ENCODE peak calls at places on chromosomes 5 and 9, in four cellular contexts. One of them, this sample, is unnamed. For H3K4me1, the result is how much of the 10 kb centered on the place peaks cover.

GRCh38 chr5:1325870-1326546 is 18.9 kb downstream of the CLPTM1L start:
- DNase-seq in GM23248: peak
- DNase-seq in neuronal stem cell: no peak
- DNase-seq in SK-N-SH: no peak
- DNase-seq in this sample: no peak

GRCh38 chr5:132437604-132438275 is 52.8 kb downstream of the IRF1 start:
- DNase-seq in neuronal stem cell: no peak
- DNase-seq in SK-N-SH: no peak
- DNase-seq in GM23248: peak
- DNase-seq in this sample: peak

GRCh38 chr5:142283304-142283703 is 41.5 kb downstream of the SPRY4 start:
- DNase-seq in neuronal stem cell: no peak
- DNase-seq in GM23248: no peak
- DNase-seq in SK-N-SH: no peak
- DNase-seq in this sample: no peak

GRCh38 chr5:75601996-75602395 is 9.3 kb upstream of the ANKDD1B start:
- DNase-seq in GM23248: peak
- DNase-seq in neuronal stem cell: no peak
- DNase-seq in SK-N-SH: no peak
- DNase-seq in this sample: no peak

GRCh38 chr5:158175664-158176507 is 316.9 kb upstream of the CLINT1 start:
- DNase-seq in GM23248: peak
- DNase-seq in neuronal stem cell: no peak
- DNase-seq in SK-N-SH: peak
- DNase-seq in this sample: peak

GRCh38 chr5:42108468-42108867 is 183.4 kb downstream of the FBXO4 start:
- DNase-seq in neuronal stem cell: no peak
- DNase-seq in GM23248: no peak
- DNase-seq in SK-N-SH: no peak
- DNase-seq in this sample: no peak

GRCh38 chr5:54309751-54310432 is 481 bp downstream of the ARL15 start:
- DNase-seq in SK-N-SH: no peak
- DNase-seq in GM23248: peak
- DNase-seq in neuronal stem cell: peak
- DNase-seq in this sample: peak

GRCh38 chr5:171137768-171138540 is 171.1 kb upstream of the TLX3 start:
- DNase-seq in SK-N-SH: no peak
- DNase-seq in GM23248: peak
- DNase-seq in neuronal stem cell: no peak
- DNase-seq in this sample: no peak

GRCh38 chr9:94625835-94626234 is 13.5 kb downstream of the FBP1 start:
- DNase-seq in neuronal stem cell: no peak
- DNase-seq in SK-N-SH: no peak
- DNase-seq in GM23248: no peak
- DNase-seq in this sample: no peak

GRCh38 chr9:81776390-81776789 is 87.0 kb upstream of the TLE1 start:
- DNase-seq in neuronal stem cell: no peak
- DNase-seq in SK-N-SH: peak
- DNase-seq in GM23248: no peak
- DNase-seq in this sample: no peak

GRCh38 chr9:136724772-136725171 is 12.4 kb downstream of the DIPK1B start:
- DNase-seq in GM23248: no peak
- DNase-seq in SK-N-SH: no peak
- DNase-seq in neuronal stem cell: no peak
- DNase-seq in this sample: no peak

GRCh38 chr9:131965101-131965500 is 114.6 kb downstream of the MED27 start:
- DNase-seq in SK-N-SH: no peak
- DNase-seq in neuronal stem cell: no peak
- DNase-seq in GM23248: no peak
- DNase-seq in this sample: no peak

GRCh38 chr9:112028242-112029221 is 131.9 kb downstream of the UGCG start:
- DNase-seq in neuronal stem cell: no peak
- DNase-seq in GM23248: no peak
- DNase-seq in SK-N-SH: no peak
- DNase-seq in this sample: no peak

GRCh38 chr9:8188720-8189407 is 389.3 kb upstream of the DMAC1 start:
- DNase-seq in GM23248: no peak
- DNase-seq in SK-N-SH: peak
- DNase-seq in neuronal stem cell: no peak
- DNase-seq in this sample: peak

GRCh38 chr9:86185872-86186271 is 73.6 kb downstream of the C9orf153 start:
- DNase-seq in SK-N-SH: no peak
- DNase-seq in neuronal stem cell: no peak
- DNase-seq in GM23248: peak
- DNase-seq in this sample: no peak

GRCh38 chr5:138610468-138611294 is 35.5 kb upstream of the HSPA9 start:
- DNase-seq in GM23248: peak
- DNase-seq in neuronal stem cell: no peak
- DNase-seq in SK-N-SH: peak
- DNase-seq in this sample: peak

GRCh38 chr9:36870960-36871359 is 163.1 kb downstream of the PAX5 start:
- DNase-seq in SK-N-SH: no peak
- DNase-seq in neuronal stem cell: no peak
- DNase-seq in GM23248: no peak
- DNase-seq in this sample: no peak

GRCh38 chr5:143924311-143924710 is 112.3 kb downstream of the HMHB1 start:
- DNase-seq in SK-N-SH: no peak
- DNase-seq in GM23248: peak
- DNase-seq in neuronal stem cell: no peak
- DNase-seq in this sample: no peak

GRCh38 chr5:120035181-120035580 is 405.8 kb downstream of the FAM170A start:
- DNase-seq in SK-N-SH: no peak
- DNase-seq in neuronal stem cell: no peak
- DNase-seq in GM23248: no peak
- DNase-seq in this sample: no peak

GRCh38 chr5:171601266-171601881 is 181.9 kb downstream of the FGF18 start:
- DNase-seq in SK-N-SH: no peak
- DNase-seq in neuronal stem cell: no peak
- DNase-seq in GM23248: no peak
- DNase-seq in this sample: no peak

GRCh38 chr5:38536968-38537367 is 19.5 kb downstream of the LIFR start:
- DNase-seq in SK-N-SH: no peak
- DNase-seq in GM23248: no peak
- DNase-seq in neuronal stem cell: no peak
- DNase-seq in this sample: no peak

GRCh38 chr9:98168153-98168780 is 24.2 kb downstream of the CORO2A start:
- DNase-seq in neuronal stem cell: no peak
- DNase-seq in GM23248: no peak
- DNase-seq in SK-N-SH: no peak
- DNase-seq in this sample: no peak

GRCh38 chr5:83527722-83528438 is 56.3 kb downstream of the VCAN start:
- DNase-seq in GM23248: no peak
- DNase-seq in SK-N-SH: no peak
- DNase-seq in neuronal stem cell: no peak
- DNase-seq in this sample: no peak

GRCh38 chr9:136944094-136944518 is 432 bp downstream of the FBXW5 start:
- DNase-seq in GM23248: peak
- DNase-seq in neuronal stem cell: no peak
- DNase-seq in SK-N-SH: peak
- DNase-seq in this sample: peak

GRCh38 chr9:79661279-79661678 is 89.5 kb downstream of the TLE4 start:
- DNase-seq in GM23248: no peak
- DNase-seq in SK-N-SH: no peak
- DNase-seq in neuronal stem cell: no peak
- DNase-seq in this sample: no peak

GRCh38 chr9:109401990-109402318 is 81.1 kb upstream of the EPB41L4B start:
- DNase-seq in GM23248: no peak
- DNase-seq in SK-N-SH: no peak
- DNase-seq in neuronal stem cell: no peak
- DNase-seq in this sample: no peak

GRCh38 chr5:132334812-132335211 is 34.7 kb upstream of the SLC22A5 start:
- DNase-seq in GM23248: no peak
- DNase-seq in SK-N-SH: no peak
- DNase-seq in neuronal stem cell: no peak
- DNase-seq in this sample: no peak

GRCh38 chr9:132168347-132168746 is 6.5 kb downstream of the NTNG2 start:
- DNase-seq in GM23248: no peak
- DNase-seq in SK-N-SH: peak
- DNase-seq in neuronal stem cell: no peak
- DNase-seq in this sample: no peak

GRCh38 chr5:107456281-107456715 is 214.4 kb downstream of the EFNA5 start:
- DNase-seq in neuronal stem cell: no peak
- DNase-seq in SK-N-SH: no peak
- DNase-seq in GM23248: no peak
- DNase-seq in this sample: no peak

GRCh38 chr5:77957-78804 is 13.8 kb upstream of the PLEKHG4B start:
- DNase-seq in neuronal stem cell: peak
- DNase-seq in SK-N-SH: peak
- DNase-seq in GM23248: peak
- DNase-seq in this sample: no peak

GRCh38 chr9:118236625-118237024 is 532.4 kb downstream of the TLR4 start:
- DNase-seq in neuronal stem cell: no peak
- DNase-seq in SK-N-SH: no peak
- DNase-seq in GM23248: no peak
- DNase-seq in this sample: no peak

GRCh38 chr5:10885026-10885425 is 124.0 kb upstream of the DAP start:
- DNase-seq in SK-N-SH: no peak
- DNase-seq in neuronal stem cell: no peak
- DNase-seq in GM23248: peak
- DNase-seq in this sample: no peak

GRCh38 chr9:134366223-134367031 is 40.2 kb downstream of the RXRA start:
- DNase-seq in SK-N-SH: peak
- DNase-seq in neuronal stem cell: no peak
- DNase-seq in GM23248: peak
- DNase-seq in this sample: peak
- H3K4me1 ChIP-seq in SK-N-SH: half or more
- H3K4me1 ChIP-seq in neuronal stem cell: under half
- H3K4me1 ChIP-seq in GM23248: under half
- H3K4me1 ChIP-seq in this sample: half or more

DNA sequence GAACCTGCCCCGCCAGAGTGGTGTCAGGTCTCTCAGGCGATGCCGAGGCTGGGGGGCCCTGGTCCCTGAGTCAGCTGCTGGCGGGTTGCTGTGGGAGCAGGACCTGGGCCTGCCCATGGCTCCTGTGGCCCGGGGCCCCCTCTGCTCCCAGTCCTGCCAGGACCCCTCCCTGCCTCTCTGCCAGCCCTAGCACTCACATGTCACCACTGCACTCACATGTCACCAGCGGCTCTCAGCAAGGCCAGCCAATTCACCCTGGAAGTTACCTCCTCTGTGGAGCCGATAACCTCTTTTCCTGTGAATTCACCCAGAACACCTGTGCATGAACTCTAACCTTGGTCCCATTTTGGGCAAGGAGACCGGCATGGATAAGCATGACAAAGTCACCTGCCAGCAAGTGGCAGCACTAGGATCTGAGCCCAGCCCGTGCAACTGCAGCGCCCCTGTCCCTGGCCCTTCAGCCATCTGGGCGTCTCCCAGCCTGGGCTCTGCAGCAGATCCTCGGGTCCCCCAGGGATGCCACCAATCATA is 170.2 kb downstream of the GAPVD1 start:
- DNase-seq in neuronal stem cell: no peak
- DNase-seq in GM23248: no peak
- DNase-seq in SK-N-SH: peak
- DNase-seq in this sample: no peak
- H2AFZ ChIP-seq in neuronal stem cell: no peak
- H2AFZ ChIP-seq in GM23248: no peak
- H2AFZ ChIP-seq in SK-N-SH: no peak
- H2AFZ ChIP-seq in this sample: no peak

GRCh38 chr5:127295454-127295853 is 4.9 kb downstream of the MEGF10 start:
- DNase-seq in GM23248: no peak
- DNase-seq in neuronal stem cell: no peak
- DNase-seq in SK-N-SH: no peak
- DNase-seq in this sample: no peak

GRCh38 chr5:127296321-127296720 is 5.7 kb downstream of the MEGF10 start:
- DNase-seq in neuronal stem cell: no peak
- DNase-seq in GM23248: peak
- DNase-seq in SK-N-SH: no peak
- DNase-seq in this sample: no peak

GRCh38 chr5:127292030-127292735 is 1.6 kb downstream of the MEGF10 start:
- DNase-seq in GM23248: no peak
- DNase-seq in SK-N-SH: no peak
- DNase-seq in neuronal stem cell: no peak
- DNase-seq in this sample: no peak

GRCh38 chr5:127293373-127293772 is 2.8 kb downstream of the MEGF10 start:
- DNase-seq in GM23248: no peak
- DNase-seq in SK-N-SH: no peak
- DNase-seq in neuronal stem cell: no peak
- DNase-seq in this sample: no peak

DNA sequence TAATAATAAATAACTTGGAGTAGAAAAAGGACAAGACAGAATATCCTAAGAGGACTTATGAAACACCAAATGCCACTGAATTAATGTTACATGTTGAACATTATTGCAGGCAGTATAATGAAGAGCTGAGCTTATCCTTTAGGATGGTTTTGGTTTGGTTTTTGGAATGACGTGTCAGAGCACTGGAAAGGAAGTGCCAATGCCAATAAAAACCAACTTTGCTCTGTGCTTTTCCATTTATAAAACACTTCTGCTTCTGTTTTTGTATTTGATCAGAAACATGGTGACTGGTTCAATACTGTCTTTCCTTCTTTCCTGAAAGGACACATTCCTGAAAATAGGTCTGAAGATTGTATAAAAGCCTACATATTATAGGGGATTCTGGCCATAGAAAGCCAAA is 4.2 kb downstream of the MEGF10 start:
- DNase-seq in SK-N-SH: no peak
- DNase-seq in neuronal stem cell: no peak
- DNase-seq in GM23248: no peak
- DNase-seq in this sample: no peak
- H3K4me1 ChIP-seq in SK-N-SH: under half
- H3K4me1 ChIP-seq in neuronal stem cell: under half
- H3K4me1 ChIP-seq in GM23248: under half
- H3K4me1 ChIP-seq in this sample: under half

DNA sequence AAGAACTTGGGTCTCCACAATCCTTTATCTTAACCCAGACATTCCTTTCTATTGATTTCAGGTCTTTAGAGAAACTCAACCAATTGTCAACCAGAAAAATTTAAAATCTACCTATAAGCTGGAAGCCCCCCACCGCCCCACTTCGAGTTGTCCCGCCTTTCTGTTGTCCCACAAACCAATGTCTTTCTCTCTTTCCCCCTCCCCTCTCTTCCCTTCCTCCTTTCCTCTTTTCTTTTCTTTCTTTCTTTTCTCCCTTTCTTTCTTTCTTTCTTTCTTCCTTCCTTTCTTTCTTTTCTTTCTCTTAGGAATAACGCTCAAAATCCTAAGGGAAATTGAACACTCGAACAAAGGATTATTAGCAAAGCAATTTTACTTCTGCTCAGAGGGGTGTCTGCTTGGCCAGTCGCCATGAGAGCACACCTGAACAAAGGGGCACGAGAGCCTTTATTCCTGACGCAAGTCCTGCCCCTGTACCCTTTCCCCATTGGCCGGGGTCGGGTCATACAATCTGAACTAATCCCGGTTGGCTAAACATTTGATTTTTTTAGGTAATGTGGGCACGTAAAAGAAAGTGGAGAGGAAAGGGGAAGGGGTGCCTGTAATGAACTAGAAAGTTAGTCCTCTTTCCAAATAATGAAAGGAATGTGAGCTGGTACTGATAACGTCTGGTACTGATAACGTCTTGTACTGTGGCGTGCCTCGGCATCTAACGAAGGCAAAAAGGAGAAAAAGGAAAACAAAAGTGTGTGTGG is 1.4 kb upstream of the TMCO6 start:
- DNase-seq in GM23248: no peak
- DNase-seq in SK-N-SH: no peak
- DNase-seq in neuronal stem cell: no peak
- DNase-seq in this sample: no peak
- H2AFZ ChIP-seq in GM23248: no peak
- H2AFZ ChIP-seq in SK-N-SH: no peak
- H2AFZ ChIP-seq in neuronal stem cell: no peak
- H2AFZ ChIP-seq in this sample: no peak